ENCODE peak calls at places on chromosomes 11 and 22, in eight cellular contexts. I is breast epithelium, Z is psoas muscle, L is adipocyte, H is GM23248, Q is endothelial cell of umbilical vein, P is cardiac muscle cell, U is HCT116. E is an unnamed sample.

GRCh38 chr11:103676413-103676812 is 360.0 kb upstream of the DDI1 start:
- DNase-seq in U (no peak), I (no peak), Q (no peak), P (peak; percentile 45), H (peak; percentile 13), L (peak; percentile 50), Z (no peak), E (no peak)

GRCh38 chr11:77130763-77131513 is 2.9 kb downstream of the MYO7A start:
- DNase-seq in P (peak; percentile 84), U (no peak), H (no peak), I (no peak), L (peak; percentile 23), Q (no peak), Z (peak; percentile 54), E (no peak)

GRCh38 chr22:29106839-29107238 is 34.0 kb downstream of the KREMEN1 start:
- DNase-seq in U (no peak), Q (peak; percentile 9), Z (no peak), L (no peak), P (no peak), H (no peak), I (no peak), E (no peak)

GRCh38 chr11:27218498-27219038 is 144.4 kb downstream of the CCDC34 start:
- DNase-seq in U (no peak), L (peak; percentile 84), I (no peak), H (peak; percentile 98), Z (no peak), P (peak; percentile 53), Q (no peak), E (no peak)

GRCh38 chr22:49527611-49528419 is 299.9 kb downstream of the BRD1 start:
- DNase-seq in L (no peak), H (no peak), U (no peak), I (no peak), Z (no peak), Q (no peak), P (no peak), E (no peak)

GRCh38 chr11:58837707-58838388 is 6.7 kb downstream of the GLYATL2 start:
- DNase-seq in P (no peak), H (no peak), L (no peak), Z (no peak), U (no peak), Q (no peak), I (no peak), E (no peak)

GRCh38 chr22:43745783-43746356 is 66.2 kb downstream of the EFCAB6 start:
- DNase-seq in Z (no peak), L (no peak), P (no peak), H (no peak), Q (no peak), I (no peak), U (no peak), E (no peak)

GRCh38 chr11:76140912-76141574 is 65.3 kb downstream of the WNT11 start:
- DNase-seq in P (no peak), L (no peak), Z (no peak), Q (no peak), U (no peak), I (no peak), H (no peak), E (no peak)

GRCh38 chr11:108944486-108945178 is 279.8 kb downstream of the DDX10 start:
- DNase-seq in Z (no peak), P (no peak), L (no peak), Q (no peak), I (no peak), U (no peak), H (no peak), E (no peak)

GRCh38 chr11:133659542-133660201 is 127.4 kb upstream of the OPCML start:
- DNase-seq in I (no peak), L (no peak), U (no peak), P (no peak), H (no peak), Z (no peak), Q (no peak), E (no peak)

GRCh38 chr11:2211113-2211971 is 39.7 kb upstream of the TH start:
- DNase-seq in L (no peak), U (peak; percentile 37), H (no peak), P (no peak), I (peak; percentile 39), Q (no peak), Z (no peak), E (no peak)
- H3K4me1 ChIP-seq in L (no peaks in the 10 kb centered on the region), U (peaks cover 17% of the 10 kb centered on the region), H (no peaks in the 10 kb centered on the region), P (no peaks in the 10 kb centered on the region), I (peaks cover 10% of the 10 kb centered on the region), Q (no peaks in the 10 kb centered on the region), Z (no peaks in the 10 kb centered on the region), E (no peaks in the 10 kb centered on the region)

GRCh38 chr11:2553198-2553597 is 108.4 kb downstream of the KCNQ1 start:
- DNase-seq in I (no peak), P (no peak), L (no peak), Q (no peak), U (no peak), Z (no peak), H (no peak), E (no peak)
- H3K4me1 ChIP-seq in I (no peaks in the 10 kb centered on the region), P (peaks cover 9% of the 10 kb centered on the region), L (no peaks in the 10 kb centered on the region), Q (no peaks in the 10 kb centered on the region), U (no peaks in the 10 kb centered on the region), Z (no peaks in the 10 kb centered on the region), H (no peaks in the 10 kb centered on the region), E (peaks cover 8% of the 10 kb centered on the region)

GRCh38 chr11:120335928-120336640 is at the start of gene ARHGEF12:
- DNase-seq in Q (peak; percentile 95), H (peak; percentile 98), U (peak; percentile 93), L (peak; percentile 99), Z (peak; percentile 98), P (peak; percentile 99), I (peak; percentile 95), E (peak; percentile 96)
- H3K4me1 ChIP-seq in Q (peaks cover 40% of the 10 kb centered on the region), H (peaks cover 55% of the 10 kb centered on the region), U (peaks cover 76% of the 10 kb centered on the region), L (peaks cover 63% of the 10 kb centered on the region), Z (peaks cover 33% of the 10 kb centered on the region), P (peaks cover 35% of the 10 kb centered on the region), I (peaks cover 10% of the 10 kb centered on the region), E (peaks cover 60% of the 10 kb centered on the region)

GRCh38 chr11:114111369-114112042 is 52.0 kb downstream of the ZBTB16 start:
- DNase-seq in I (no peak), Q (peak; percentile 75), U (no peak), L (peak; percentile 16), H (no peak), P (peak; percentile 88), Z (no peak), E (no peak)

GRCh38 chr11:114109206-114110090 is 49.9 kb downstream of the ZBTB16 start:
- DNase-seq in P (no peak), H (no peak), I (no peak), Q (no peak), U (no peak), L (no peak), Z (no peak), E (no peak)

GRCh38 chr11:114110123-114110522 is 50.6 kb downstream of the ZBTB16 start:
- DNase-seq in H (no peak), P (no peak), I (no peak), Z (no peak), U (no peak), Q (no peak), L (no peak), E (no peak)

GRCh38 chr11:114108501-114109205 is 49.1 kb downstream of the ZBTB16 start:
- DNase-seq in I (no peak), Z (no peak), U (no peak), Q (no peak), H (no peak), L (no peak), P (no peak), E (no peak)

GRCh38 chr11:114110948-114111347 is 51.4 kb downstream of the ZBTB16 start:
- DNase-seq in I (no peak), Z (no peak), U (no peak), P (peak; percentile 65), L (no peak), H (no peak), Q (no peak), E (no peak)
- H3K4me1 ChIP-seq in I (peaks cover 18% of the 10 kb centered on the region), Z (peaks cover 98% of the 10 kb centered on the region), U (no peaks in the 10 kb centered on the region), P (peaks cover 14% of the 10 kb centered on the region), L (peaks cover 90% of the 10 kb centered on the region), H (no peaks in the 10 kb centered on the region), Q (peaks cover 20% of the 10 kb centered on the region), E (peaks cover 98% of the 10 kb centered on the region)

DNA sequence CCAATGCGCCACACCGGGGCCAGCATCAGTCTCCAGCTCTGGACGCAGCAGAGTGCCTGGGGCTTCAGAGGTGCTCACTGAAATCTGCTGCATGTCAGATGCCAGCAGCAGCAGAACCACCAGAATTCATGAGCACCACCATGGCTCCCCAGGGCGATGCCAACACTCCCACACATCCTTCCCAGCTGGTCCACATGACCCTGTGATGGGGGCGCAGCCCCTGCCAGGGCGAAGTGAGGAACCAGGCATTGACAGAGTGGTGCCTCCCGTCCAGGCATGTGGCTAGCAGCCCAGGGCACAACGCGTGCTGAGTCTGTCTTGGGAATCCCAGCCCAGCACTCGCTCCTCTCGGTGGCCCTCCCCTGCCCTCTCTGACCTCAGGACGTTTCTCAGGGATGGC is 80.4 kb downstream of the DHCR7 start:
- DNase-seq in I (no peak), L (no peak), H (no peak), P (no peak), Z (no peak), U (no peak), Q (no peak), E (no peak)
- H3K4me1 ChIP-seq in I (no peaks in the 10 kb centered on the region), L (no peaks in the 10 kb centered on the region), H (no peaks in the 10 kb centered on the region), P (no peaks in the 10 kb centered on the region), Z (no peaks in the 10 kb centered on the region), U (no peaks in the 10 kb centered on the region), Q (no peaks in the 10 kb centered on the region), E (no peaks in the 10 kb centered on the region)

GRCh38 chr22:46104170-46104880 is 46.0 kb upstream of the PPARA start:
- DNase-seq in Q (no peak), L (no peak), U (no peak), Z (no peak), I (no peak), H (peak; percentile 50), P (no peak), E (no peak)

GRCh38 chr22:46102752-46103151 is 47.6 kb upstream of the PPARA start:
- DNase-seq in U (no peak), H (peak; percentile 29), P (no peak), Z (no peak), I (no peak), Q (no peak), L (no peak), E (no peak)

GRCh38 chr22:46103181-46103580 is 47.1 kb upstream of the PPARA start:
- DNase-seq in I (no peak), U (no peak), L (no peak), Q (no peak), Z (no peak), P (no peak), H (no peak), E (no peak)

GRCh38 chr22:46104881-46105493 is 45.3 kb upstream of the PPARA start:
- DNase-seq in Z (no peak), U (no peak), H (peak; percentile 59), Q (no peak), L (no peak), P (no peak), I (no peak), E (no peak)

DNA sequence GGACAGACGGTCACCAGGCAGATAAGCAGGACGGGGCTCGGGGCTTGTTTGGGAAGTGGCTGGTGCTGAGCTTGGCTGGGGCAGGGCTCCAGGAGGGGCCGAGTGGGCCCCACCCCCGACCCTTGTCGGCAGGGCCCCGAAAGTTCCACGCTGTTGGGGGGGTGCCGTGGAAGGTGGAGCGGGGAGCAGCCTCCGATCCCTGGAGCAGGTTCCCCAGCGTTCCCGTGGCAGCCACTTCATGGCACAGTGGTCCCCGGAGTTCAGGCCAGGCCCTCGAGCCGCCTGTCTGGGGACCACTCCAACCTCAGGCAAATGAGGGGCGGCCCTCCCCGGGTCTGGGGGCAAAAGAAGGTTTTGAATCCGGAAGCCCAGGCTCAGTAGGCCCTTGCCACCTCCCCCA is 46.7 kb upstream of the PPARA start:
- DNase-seq in P (no peak), Q (no peak), U (no peak), Z (no peak), I (no peak), H (no peak), L (no peak), E (no peak)
- H3K4me1 ChIP-seq in P (no peaks in the 10 kb centered on the region), Q (no peaks in the 10 kb centered on the region), U (peaks cover 32% of the 10 kb centered on the region), Z (peaks cover 79% of the 10 kb centered on the region), I (peaks cover 66% of the 10 kb centered on the region), H (peaks cover 48% of the 10 kb centered on the region), L (peaks cover 70% of the 10 kb centered on the region), E (peaks cover 76% of the 10 kb centered on the region)